ENCODE peak calls at places on chromosomes 6 and 20, in nine cellular contexts. One of them, this sample, is unnamed.

GRCh38 chr6:43089467-43089866 is 13.4 kb downstream of the PTK7 start:
- DNase-seq in H1: peak
- DNase-seq in H9: no peak
- DNase-seq in mesendoderm: peak
- DNase-seq in IMR-90: no peak
- DNase-seq in MM.1S: no peak
- DNase-seq in astrocyte: no peak
- DNase-seq in fibroblast of lung: no peak
- DNase-seq in OCI-LY7: no peak
- DNase-seq in this sample: no peak

GRCh38 chr6:11428895-11429294 is 108.7 kb upstream of the TMEM170B start:
- DNase-seq in H1: no peak
- DNase-seq in H9: no peak
- DNase-seq in mesendoderm: peak
- DNase-seq in IMR-90: peak
- DNase-seq in MM.1S: no peak
- DNase-seq in astrocyte: peak
- DNase-seq in fibroblast of lung: peak
- DNase-seq in OCI-LY7: peak
- DNase-seq in this sample: no peak

GRCh38 chr6:144896296-144896695 is 611.2 kb downstream of the UTRN start:
- DNase-seq in H1: no peak
- DNase-seq in H9: no peak
- DNase-seq in mesendoderm: no peak
- DNase-seq in IMR-90: no peak
- DNase-seq in MM.1S: no peak
- DNase-seq in astrocyte: no peak
- DNase-seq in fibroblast of lung: no peak
- DNase-seq in OCI-LY7: no peak
- DNase-seq in this sample: no peak

GRCh38 chr6:166025149-166025898 is 142.3 kb downstream of the TBXT start:
- DNase-seq in H1: no peak
- DNase-seq in H9: no peak
- DNase-seq in mesendoderm: no peak
- DNase-seq in IMR-90: peak
- DNase-seq in MM.1S: no peak
- DNase-seq in astrocyte: peak
- DNase-seq in fibroblast of lung: peak
- DNase-seq in OCI-LY7: no peak
- DNase-seq in this sample: no peak

GRCh38 chr20:44200983-44201382 is 9.6 kb downstream of the OSER1 start:
- DNase-seq in H1: no peak
- DNase-seq in H9: no peak
- DNase-seq in mesendoderm: no peak
- DNase-seq in IMR-90: no peak
- DNase-seq in MM.1S: peak
- DNase-seq in astrocyte: no peak
- DNase-seq in fibroblast of lung: no peak
- DNase-seq in OCI-LY7: no peak
- DNase-seq in this sample: no peak

GRCh38 chr6:63589955-63590411 is 17.7 kb downstream of the LOC128125822 start:
- DNase-seq in H1: no peak
- DNase-seq in H9: no peak
- DNase-seq in mesendoderm: peak
- DNase-seq in IMR-90: no peak
- DNase-seq in MM.1S: no peak
- DNase-seq in astrocyte: no peak
- DNase-seq in fibroblast of lung: no peak
- DNase-seq in OCI-LY7: no peak
- DNase-seq in this sample: no peak

GRCh38 chr6:35068644-35069043 is 72.5 kb downstream of the TCP11 start:
- DNase-seq in H1: no peak
- DNase-seq in H9: no peak
- DNase-seq in mesendoderm: no peak
- DNase-seq in IMR-90: no peak
- DNase-seq in MM.1S: no peak
- DNase-seq in astrocyte: no peak
- DNase-seq in fibroblast of lung: no peak
- DNase-seq in OCI-LY7: no peak
- DNase-seq in this sample: no peak

GRCh38 chr6:11785449-11785951 is 6.9 kb upstream of the ADTRP start:
- DNase-seq in H1: no peak
- DNase-seq in H9: no peak
- DNase-seq in mesendoderm: no peak
- DNase-seq in IMR-90: no peak
- DNase-seq in MM.1S: no peak
- DNase-seq in astrocyte: peak
- DNase-seq in fibroblast of lung: peak
- DNase-seq in OCI-LY7: no peak
- DNase-seq in this sample: no peak

GRCh38 chr20:41329435-41330342 is 10.9 kb upstream of the LPIN3 start:
- DNase-seq in H1: no peak
- DNase-seq in H9: no peak
- DNase-seq in mesendoderm: peak
- DNase-seq in IMR-90: peak
- DNase-seq in MM.1S: peak
- DNase-seq in astrocyte: peak
- DNase-seq in fibroblast of lung: peak
- DNase-seq in OCI-LY7: no peak
- DNase-seq in this sample: peak

GRCh38 chr6:137830562-137830961 is 36.5 kb upstream of the TNFAIP3 start:
- DNase-seq in H1: no peak
- DNase-seq in H9: no peak
- DNase-seq in mesendoderm: no peak
- DNase-seq in IMR-90: no peak
- DNase-seq in MM.1S: no peak
- DNase-seq in astrocyte: peak
- DNase-seq in fibroblast of lung: peak
- DNase-seq in OCI-LY7: no peak
- DNase-seq in this sample: no peak

GRCh38 chr20:16615199-16615598 is 42.0 kb upstream of the KIF16B start:
- DNase-seq in H1: no peak
- DNase-seq in H9: no peak
- DNase-seq in mesendoderm: no peak
- DNase-seq in IMR-90: peak
- DNase-seq in MM.1S: no peak
- DNase-seq in astrocyte: peak
- DNase-seq in fibroblast of lung: peak
- DNase-seq in OCI-LY7: no peak
- DNase-seq in this sample: no peak

DNA sequence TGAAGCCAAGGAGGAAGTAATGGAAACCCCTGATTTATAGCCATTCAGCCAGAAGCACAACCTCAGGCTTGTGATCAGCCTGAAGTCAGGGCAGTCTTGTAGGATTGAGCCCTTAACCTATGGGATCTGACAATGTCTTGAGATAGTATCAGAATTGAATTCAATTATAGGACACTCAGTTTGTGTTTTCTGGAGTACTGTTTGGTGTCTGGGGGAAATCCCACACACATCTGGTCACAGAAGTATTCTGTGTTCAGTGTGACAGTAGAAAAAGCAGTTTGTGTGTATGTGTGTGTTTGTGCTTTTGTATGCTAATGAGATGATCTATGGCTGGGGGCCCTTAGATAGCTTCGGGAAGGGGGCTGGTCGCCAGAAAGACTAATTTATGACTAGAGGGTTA is 5.7 kb downstream of the NT5E start:
- DNase-seq in H1: no peak
- DNase-seq in H9: no peak
- DNase-seq in mesendoderm: no peak
- DNase-seq in IMR-90: no peak
- DNase-seq in MM.1S: no peak
- DNase-seq in astrocyte: no peak
- DNase-seq in fibroblast of lung: no peak
- DNase-seq in OCI-LY7: no peak
- DNase-seq in this sample: no peak
- H3K4me2 ChIP-seq in H1: no peak
- H3K4me2 ChIP-seq in H9: no peak
- H3K4me2 ChIP-seq in mesendoderm: no peak
- H3K4me2 ChIP-seq in IMR-90: no peak
- H3K4me2 ChIP-seq in MM.1S: no peak
- H3K4me2 ChIP-seq in astrocyte: no peak
- H3K4me2 ChIP-seq in fibroblast of lung: no peak
- H3K4me2 ChIP-seq in OCI-LY7: no peak
- H3K4me2 ChIP-seq in this sample: no peak

DNA sequence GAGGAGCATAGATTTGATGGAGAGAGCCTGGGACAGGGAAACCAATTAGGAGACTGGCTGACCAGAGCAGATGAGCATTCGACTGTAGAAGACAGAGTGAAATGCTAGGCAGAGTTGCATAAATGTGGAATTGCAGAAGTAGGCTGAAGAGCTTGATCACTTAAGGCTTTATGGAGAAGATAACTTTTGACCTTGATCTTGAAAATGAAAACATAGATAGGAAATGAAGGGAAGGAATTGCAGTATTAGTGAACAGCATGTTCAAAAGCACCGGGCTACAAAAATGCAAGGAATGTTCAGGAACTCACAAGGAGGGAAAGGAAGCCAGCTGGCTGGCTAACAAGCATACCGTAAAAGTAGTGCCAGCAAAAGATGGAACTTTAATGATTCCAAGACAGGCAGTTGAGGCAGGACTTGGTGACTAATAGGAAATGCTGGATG is 20.5 kb upstream of the LTV1 start:
- DNase-seq in H1: no peak
- DNase-seq in H9: no peak
- DNase-seq in mesendoderm: peak
- DNase-seq in IMR-90: peak
- DNase-seq in MM.1S: no peak
- DNase-seq in astrocyte: peak
- DNase-seq in fibroblast of lung: peak
- DNase-seq in OCI-LY7: no peak
- DNase-seq in this sample: no peak
- H3K4me2 ChIP-seq in H1: no peak
- H3K4me2 ChIP-seq in H9: no peak
- H3K4me2 ChIP-seq in mesendoderm: no peak
- H3K4me2 ChIP-seq in IMR-90: no peak
- H3K4me2 ChIP-seq in MM.1S: no peak
- H3K4me2 ChIP-seq in astrocyte: peak
- H3K4me2 ChIP-seq in fibroblast of lung: no peak
- H3K4me2 ChIP-seq in OCI-LY7: no peak
- H3K4me2 ChIP-seq in this sample: no peak

GRCh38 chr6:18985958-18986357 is 598.8 kb downstream of the RNF144B start:
- DNase-seq in H1: no peak
- DNase-seq in H9: no peak
- DNase-seq in mesendoderm: no peak
- DNase-seq in IMR-90: no peak
- DNase-seq in MM.1S: peak
- DNase-seq in astrocyte: no peak
- DNase-seq in fibroblast of lung: no peak
- DNase-seq in OCI-LY7: no peak
- DNase-seq in this sample: no peak

GRCh38 chr6:18985061-18985460 is 597.9 kb downstream of the RNF144B start:
- DNase-seq in H1: no peak
- DNase-seq in H9: no peak
- DNase-seq in mesendoderm: no peak
- DNase-seq in IMR-90: no peak
- DNase-seq in MM.1S: peak
- DNase-seq in astrocyte: no peak
- DNase-seq in fibroblast of lung: no peak
- DNase-seq in OCI-LY7: no peak
- DNase-seq in this sample: no peak

GRCh38 chr6:18990313-18990978 is 603.3 kb downstream of the RNF144B start:
- DNase-seq in H1: peak
- DNase-seq in H9: peak
- DNase-seq in mesendoderm: peak
- DNase-seq in IMR-90: peak
- DNase-seq in MM.1S: peak
- DNase-seq in astrocyte: peak
- DNase-seq in fibroblast of lung: peak
- DNase-seq in OCI-LY7: peak
- DNase-seq in this sample: peak
- H3K4me2 ChIP-seq in H1: peak
- H3K4me2 ChIP-seq in H9: peak
- H3K4me2 ChIP-seq in mesendoderm: no peak
- H3K4me2 ChIP-seq in IMR-90: no peak
- H3K4me2 ChIP-seq in MM.1S: no peak
- H3K4me2 ChIP-seq in astrocyte: peak
- H3K4me2 ChIP-seq in fibroblast of lung: no peak
- H3K4me2 ChIP-seq in OCI-LY7: no peak
- H3K4me2 ChIP-seq in this sample: no peak

GRCh38 chr20:24487648-24488047 is 18.2 kb downstream of the SYNDIG1 start:
- DNase-seq in H1: no peak
- DNase-seq in H9: peak
- DNase-seq in mesendoderm: no peak
- DNase-seq in IMR-90: no peak
- DNase-seq in MM.1S: no peak
- DNase-seq in astrocyte: no peak
- DNase-seq in fibroblast of lung: no peak
- DNase-seq in OCI-LY7: no peak
- DNase-seq in this sample: no peak
- H3K4me2 ChIP-seq in H1: no peak
- H3K4me2 ChIP-seq in H9: no peak
- H3K4me2 ChIP-seq in mesendoderm: no peak
- H3K4me2 ChIP-seq in IMR-90: no peak
- H3K4me2 ChIP-seq in MM.1S: no peak
- H3K4me2 ChIP-seq in astrocyte: no peak
- H3K4me2 ChIP-seq in fibroblast of lung: no peak
- H3K4me2 ChIP-seq in OCI-LY7: no peak
- H3K4me2 ChIP-seq in this sample: no peak

DNA sequence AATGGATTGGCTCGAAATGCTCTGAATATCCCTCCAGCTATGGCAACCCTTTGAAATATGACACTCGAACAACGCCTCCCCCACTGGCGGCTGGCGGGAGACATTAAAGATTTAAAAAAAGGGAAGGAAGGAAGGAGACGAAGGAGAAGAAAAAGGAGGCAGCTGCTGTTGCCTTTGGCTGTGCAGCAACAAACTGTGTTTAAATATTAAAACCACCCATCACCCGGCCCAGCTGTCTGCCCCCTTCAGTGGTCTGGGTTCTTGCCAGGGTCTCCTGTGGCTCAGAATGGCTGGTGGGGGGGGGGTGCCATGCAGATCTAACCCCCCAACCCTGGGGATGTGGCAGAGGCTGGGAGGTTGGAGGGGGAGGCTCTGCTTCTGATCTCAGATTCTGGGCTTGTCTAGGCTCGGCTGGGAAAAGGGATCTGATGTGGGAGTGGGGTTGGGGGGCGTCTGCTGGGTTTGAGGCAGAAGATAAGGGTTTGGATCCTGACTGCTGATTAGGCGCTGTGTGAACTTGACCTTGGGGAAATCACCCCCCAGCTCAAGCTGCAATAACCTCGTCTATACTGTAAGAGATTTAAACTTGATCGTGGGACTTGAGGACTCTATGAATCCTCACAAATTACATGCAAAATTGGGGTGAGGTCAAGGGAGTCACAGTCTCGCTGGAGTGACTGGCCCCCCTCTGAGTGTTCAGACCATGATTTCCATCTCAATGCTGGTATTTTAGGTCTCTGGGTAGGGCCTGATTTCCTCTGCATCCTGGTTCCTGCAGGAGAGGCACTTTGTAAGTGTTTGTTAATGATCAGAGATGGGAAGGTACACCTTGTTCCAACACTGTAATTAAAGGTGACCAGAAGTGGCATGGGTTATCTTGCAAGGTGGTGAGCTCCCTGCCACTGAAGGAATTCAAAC is 40.3 kb upstream of the BLCAP start:
- DNase-seq in H1: peak
- DNase-seq in H9: no peak
- DNase-seq in mesendoderm: peak
- DNase-seq in IMR-90: no peak
- DNase-seq in MM.1S: no peak
- DNase-seq in astrocyte: no peak
- DNase-seq in fibroblast of lung: no peak
- DNase-seq in OCI-LY7: no peak
- DNase-seq in this sample: peak
- H3K4me2 ChIP-seq in H1: peak
- H3K4me2 ChIP-seq in H9: peak
- H3K4me2 ChIP-seq in mesendoderm: peak
- H3K4me2 ChIP-seq in IMR-90: no peak
- H3K4me2 ChIP-seq in MM.1S: no peak
- H3K4me2 ChIP-seq in astrocyte: no peak
- H3K4me2 ChIP-seq in fibroblast of lung: no peak
- H3K4me2 ChIP-seq in OCI-LY7: peak
- H3K4me2 ChIP-seq in this sample: peak